ENCODE peak calls at places on chromosomes 16 and 17, in four cellular contexts. E, L, N and S are unnamed samples.

GRCh38 chr16:85486256-85486915 is 126.7 kb upstream of the GSE1 start:
- DNase-seq in E (no peak), L (no peak), N (peak), S (no peak)

GRCh38 chr17:59311051-59311468 is 20.4 kb upstream of the YPEL2 start:
- DNase-seq in E (peak), L (peak), N (peak), S (peak)

GRCh38 chr16:68265078-68265925 is 976 bp downstream of the SLC7A6 start:
- DNase-seq in N (no peak), L (peak), E (peak), S (peak)

GRCh38 chr17:51231999-51232398 is 27.9 kb downstream of the MBTD1 start:
- DNase-seq in L (no peak), E (no peak), N (no peak), S (no peak)

GRCh38 chr16:89341274-89341673 is 123.8 kb downstream of the ZNF778 start:
- DNase-seq in N (no peak), E (no peak), L (no peak), S (no peak)

GRCh38 chr17:80955673-80956306 is 35.9 kb upstream of the CHMP6 start:
- DNase-seq in E (peak), L (no peak), N (no peak), S (no peak)

GRCh38 chr17:68184816-68185436 is 62.9 kb upstream of the AMZ2 start:
- DNase-seq in N (no peak), E (no peak), L (no peak), S (peak)

GRCh38 chr16:83137326-83137770 is 510.6 kb downstream of the CDH13 start:
- DNase-seq in E (peak), N (no peak), L (peak), S (no peak)

GRCh38 chr17:55813944-55814343 is 63.1 kb downstream of the PCTP start:
- DNase-seq in N (no peak), E (no peak), L (no peak), S (no peak)

GRCh38 chr17:38509008-38509771 is 80.9 kb downstream of the ARHGAP23 start:
- DNase-seq in E (peak), N (no peak), L (peak), S (peak)

GRCh38 chr16:68000450-68000849 is 1.2 kb upstream of the DPEP2 start:
- DNase-seq in N (no peak), L (no peak), E (no peak), S (peak)

GRCh38 chr17:5702951-5703510 is 118.7 kb upstream of the NLRP1 start:
- DNase-seq in N (peak), E (no peak), L (no peak), S (no peak)